ENCODE peak calls at places on chromosome 19, in six cellular contexts. T is activated T-cell treated with anti-CD3 and anti-CD28 coated beads for 48 hours, P is B cell, Z is HFFc6, V is nephron progenitor cell, A is progenitor cell of endocrine pancreas. S is an unnamed sample.

GRCh38 chr19:41297628-41298326 is 12.2 kb upstream of the CCDC97 start:
- DNase-seq in T (no peak), P (peak; percentile 78), Z (no peak), V (no peak), A (no peak), S (no peak)

GRCh38 chr19:35381926-35382325 is 11.1 kb downstream of the GPR42 start:
- DNase-seq in T (no peak), P (no peak), Z (no peak), V (no peak), A (no peak), S (no peak)

GRCh38 chr19:31350033-31350692 is 927 bp upstream of the TSHZ3 start:
- DNase-seq in T (no peak), P (peak; percentile 47), Z (no peak), V (peak; percentile 51), A (no peak), S (peak; percentile 38)

GRCh38 chr19:55304279-55304978 is 20.6 kb downstream of the BRSK1 start:
- DNase-seq in T (peak; percentile 23), P (peak; percentile 57), Z (no peak), V (peak; percentile 62), A (no peak), S (peak; percentile 30)

GRCh38 chr19:13051581-13052165 is 51.0 kb downstream of the LYL1 start:
- DNase-seq in T (peak; percentile 18), P (no peak), Z (no peak), V (peak; percentile 93), A (peak; percentile 66), S (peak; percentile 43)

GRCh38 chr19:7830272-7830771 is 304 bp downstream of the EVI5L start:
- DNase-seq in T (no peak), P (no peak), Z (no peak), V (no peak), A (no peak), S (no peak)

GRCh38 chr19:35398570-35398969 is 27.7 kb downstream of the GPR42 start:
- DNase-seq in T (no peak), P (no peak), Z (no peak), V (no peak), A (no peak), S (no peak)

GRCh38 chr19:10687518-10688288 is 13.5 kb upstream of the QTRT1 start:
- DNase-seq in T (no peak), P (no peak), Z (no peak), V (no peak), A (no peak), S (no peak)

GRCh38 chr19:50486823-50487515 is 10.3 kb upstream of the GARIN5A start:
- DNase-seq in T (peak; percentile 68), P (no peak), Z (peak; percentile 41), V (no peak), A (no peak), S (peak; percentile 31)

GRCh38 chr19:10603084-10603872 is 16.2 kb upstream of the AP1M2 start:
- DNase-seq in T (peak; percentile 61), P (peak; percentile 80), Z (no peak), V (peak; percentile 33), A (no peak), S (peak; percentile 42)

GRCh38 chr19:50980203-50980602 is 3.5 kb downstream of the KLK7 start:
- DNase-seq in T (no peak), P (no peak), Z (no peak), V (peak; percentile 20), A (no peak), S (no peak)

GRCh38 chr19:47158879-47159509 is 28.4 kb downstream of the SAE1 start:
- DNase-seq in T (no peak), P (no peak), Z (no peak), V (no peak), A (no peak), S (peak; percentile 27)

GRCh38 chr19:35124098-35125060 is 8.8 kb downstream of the FXYD3 start:
- DNase-seq in T (peak; percentile 81), P (peak; percentile 99), Z (peak; percentile 90), V (peak; percentile 45), A (no peak), S (peak; percentile 93)

GRCh38 chr19:58451358-58452101 is at the start of gene ZNF324B:
- DNase-seq in T (peak; percentile 94), P (peak; percentile 97), Z (peak; percentile 92), V (peak; percentile 97), A (peak; percentile 93), S (peak; percentile 95)

S was measured in EL.